ENCODE peak calls at places on chromosome 4, in four cellular contexts. K is hepatocyte, S is OCI-LY7, H is cardiac muscle cell. F is an unnamed sample.

GRCh38 chr4:123352240-123352945 is 44.2 kb upstream of the SPRY1 start:
- DNase-seq in H (peak), S (peak), K (no peak), F (no peak)

GRCh38 chr4:1205641-1206298 is 33.4 kb upstream of the SPON2 start:
- DNase-seq in S (no peak), H (no peak), K (no peak), F (no peak)

GRCh38 chr4:54971474-54971950 is 153.9 kb downstream of the KDR start:
- DNase-seq in S (peak), H (peak), K (peak), F (peak)

GRCh38 chr4:7721984-7722551 is 217.6 kb downstream of the AFAP1 start:
- DNase-seq in S (no peak), H (peak), K (no peak), F (no peak)

GRCh38 chr4:77443941-77444340 is 161.7 kb upstream of the CXCL13 start:
- DNase-seq in K (no peak), H (peak), S (no peak), F (no peak)

GRCh38 chr4:106255195-106255594 is 60.8 kb downstream of the TBCK start:
- DNase-seq in K (no peak), S (no peak), H (no peak), F (no peak)

GRCh38 chr4:85783483-85783882 is 308.5 kb downstream of the ARHGAP24 start:
- DNase-seq in S (peak), K (no peak), H (peak), F (no peak)

GRCh38 chr4:24394041-24394440 is 190.3 kb downstream of the DHX15 start:
- DNase-seq in H (no peak), K (no peak), S (no peak), F (no peak)

GRCh38 chr4:16264798-16265197 is 38.5 kb upstream of the TAPT1 start:
- DNase-seq in K (peak), H (peak), S (peak), F (no peak)

GRCh38 chr4:10088135-10089010 is 28.2 kb downstream of the WDR1 start:
- DNase-seq in H (no peak), K (no peak), S (no peak), F (no peak)

GRCh38 chr4:168139336-168139735 is 47.0 kb downstream of the ANXA10 start:
- DNase-seq in H (peak), S (no peak), K (no peak), F (no peak)

GRCh38 chr4:168325591-168325990 is 7.0 kb upstream of the DDX60 start:
- DNase-seq in S (no peak), H (no peak), K (no peak), F (no peak)

GRCh38 chr4:92969650-92970370 is 666.0 kb downstream of the GRID2 start:
- DNase-seq in S (no peak), H (peak), K (peak), F (no peak)

GRCh38 chr4:30714408-30715031 is 5.6 kb upstream of the PCDH7 start:
- DNase-seq in H (peak), S (peak), K (peak), F (peak)

GRCh38 chr4:37717575-37717974 is 31.4 kb upstream of the RELL1 start:
- DNase-seq in S (no peak), H (peak), K (no peak), F (no peak)

GRCh38 chr4:78056265-78057129 is 626 bp upstream of the FRAS1 start:
- DNase-seq in K (peak), H (peak), S (peak), F (peak)

GRCh38 chr4:1400861-1401408 is 5.3 kb downstream of the NKX1-1 start:
- DNase-seq in K (no peak), S (no peak), H (no peak), F (peak)

GRCh38 chr4:186067757-186068385 is 1.1 kb upstream of the TLR3 start:
- DNase-seq in K (peak), S (peak), H (peak), F (peak)

GRCh38 chr4:185232370-185232769 is 23.0 kb downstream of the SNX25 start:
- DNase-seq in K (peak), S (no peak), H (no peak), F (no peak)

GRCh38 chr4:38237139-38237538 is 276.9 kb downstream of the PTTG2 start:
- DNase-seq in S (no peak), H (peak), K (no peak), F (no peak)

GRCh38 chr4:13484749-13485345 is 707 bp upstream of the RAB28 start:
- DNase-seq in H (peak), S (peak), K (peak), F (no peak)

GRCh38 chr4:185244763-185245162 is 35.4 kb downstream of the SNX25 start:
- DNase-seq in S (no peak), H (no peak), K (no peak), F (no peak)

GRCh38 chr4:3786196-3786869 is 20.1 kb downstream of the ADRA2C start:
- DNase-seq in H (no peak), K (peak), S (no peak), F (no peak)

GRCh38 chr4:2469192-2469984 is 482 bp downstream of the RNF4 start:
- DNase-seq in S (peak), K (peak), H (peak), F (peak)

GRCh38 chr4:3666263-3666662 is 99.9 kb upstream of the ADRA2C start:
- DNase-seq in H (no peak), S (peak), K (no peak), F (no peak)

GRCh38 chr4:156889616-156890594 is 81.7 kb downstream of the PDGFC start:
- DNase-seq in S (no peak), K (no peak), H (peak), F (no peak)

GRCh38 chr4:155805016-155805415 is 46.2 kb downstream of the GUCY1B1 start:
- DNase-seq in S (no peak), K (no peak), H (peak), F (no peak)

GRCh38 chr4:10098770-10099139 is 17.8 kb downstream of the WDR1 start:
- DNase-seq in S (no peak), K (no peak), H (peak), F (no peak)

GRCh38 chr4:186104114-186104894 is at the start of gene FAM149A:
- DNase-seq in S (no peak), K (peak), H (peak), F (peak)

GRCh38 chr4:78558421-78558820 is 6.9 kb downstream of the ANXA3 start:
- DNase-seq in H (peak), K (no peak), S (no peak), F (no peak)

GRCh38 chr4:66567551-66567950 is 897.3 kb upstream of the EPHA5 start:
- DNase-seq in H (no peak), K (no peak), S (no peak), F (no peak)

GRCh38 chr4:10020871-10021676 is at the start of gene SLC2A9:
- DNase-seq in K (no peak), H (peak), S (no peak), F (no peak)

GRCh38 chr4:68152411-68152810 is 22.7 kb upstream of the TMPRSS11F start:
- DNase-seq in H (peak), S (no peak), K (peak), F (no peak)

GRCh38 chr4:27714073-27714472 is 853.4 kb downstream of the STIM2 start:
- DNase-seq in H (no peak), K (peak), S (no peak), F (no peak)

GRCh38 chr4:78601013-78601412 is 49.4 kb downstream of the ANXA3 start:
- DNase-seq in H (no peak), K (no peak), S (no peak), F (no peak)

GRCh38 chr4:8084031-8084660 is 74.5 kb downstream of the ABLIM2 start:
- DNase-seq in H (no peak), S (no peak), K (no peak), F (no peak)

DNA sequence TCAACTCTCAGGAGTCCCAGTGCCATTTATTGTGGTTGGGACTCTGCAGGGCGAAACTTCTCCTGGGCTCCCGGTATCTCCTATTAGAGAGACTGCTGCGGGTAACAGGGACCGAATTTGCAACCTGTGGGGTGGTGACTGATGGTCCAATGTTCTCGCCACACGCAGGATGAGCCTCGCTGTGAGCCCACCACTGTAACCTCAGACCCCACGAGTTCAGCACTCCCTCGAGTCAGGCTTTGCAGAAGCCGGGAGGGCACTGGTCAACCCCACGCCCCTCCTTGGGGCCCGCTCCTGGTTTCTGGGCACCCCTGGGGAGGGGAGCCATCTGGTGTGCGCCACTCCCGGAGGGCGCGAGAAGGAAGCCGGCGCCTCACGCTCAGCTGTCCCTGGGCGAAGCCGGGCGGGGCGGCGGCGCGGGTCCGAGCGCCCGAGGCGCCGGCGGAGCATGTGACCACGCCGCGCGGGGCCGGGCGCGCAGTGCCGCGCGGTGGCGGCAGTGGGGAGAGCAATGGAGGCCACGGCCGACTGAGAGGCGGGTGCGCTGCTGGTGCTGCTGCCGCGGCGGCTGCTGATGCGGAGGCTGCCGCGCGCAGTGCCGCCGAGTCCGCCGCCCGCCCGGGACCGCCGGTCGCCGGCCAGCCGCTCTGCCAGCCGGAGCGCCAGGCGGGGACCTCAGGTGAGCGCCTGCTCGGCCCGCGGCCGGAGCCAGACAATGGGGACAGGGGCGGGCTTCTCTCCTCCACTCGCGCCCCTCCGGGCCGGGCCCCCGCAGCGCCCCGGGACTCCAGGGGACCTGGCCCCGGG is 100.1 kb downstream of the CEP135 start:
- DNase-seq in S (peak), H (peak), K (peak), F (peak)
- TF ChIP-seq CTCF in S (no peak), H (peak), K (peak), F (no peak)

DNA sequence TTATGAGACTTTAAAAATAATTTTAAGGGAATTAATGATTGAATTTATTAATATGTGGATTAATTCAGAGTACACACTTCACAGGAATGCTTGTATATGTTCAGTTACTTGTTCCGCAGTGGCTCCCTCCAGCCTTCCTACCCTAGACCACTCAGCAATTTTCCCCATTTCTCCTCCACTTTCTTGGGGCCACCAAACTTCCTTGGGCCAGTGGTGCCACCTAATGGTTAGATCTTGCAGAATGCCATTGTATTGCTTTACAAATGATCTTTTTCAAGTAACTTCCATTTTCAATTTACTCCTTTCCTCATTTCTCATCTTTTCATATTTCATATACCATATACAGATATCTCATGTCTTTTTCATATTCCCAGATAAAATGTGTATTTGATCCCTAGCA is 3.6 kb upstream of the RNF175 start:
- DNase-seq in K (no peak), H (no peak), S (peak), F (no peak)
- TF ChIP-seq CTCF in K (peak), H (peak), S (peak), F (no peak)

GRCh38 chr4:26584725-26585124 is 841 bp downstream of the TBC1D19 start:
- DNase-seq in S (no peak), H (no peak), K (no peak), F (no peak)
- TF ChIP-seq CTCF in S (no peak), H (no peak), K (no peak), F (no peak)

GRCh38 chr4:164383187-164384181 is 370.4 kb upstream of the SMIM31 start:
- DNase-seq in K (peak), S (no peak), H (no peak), F (peak)
- TF ChIP-seq CTCF in K (peak), S (no peak), H (no peak), F (no peak)

DNA sequence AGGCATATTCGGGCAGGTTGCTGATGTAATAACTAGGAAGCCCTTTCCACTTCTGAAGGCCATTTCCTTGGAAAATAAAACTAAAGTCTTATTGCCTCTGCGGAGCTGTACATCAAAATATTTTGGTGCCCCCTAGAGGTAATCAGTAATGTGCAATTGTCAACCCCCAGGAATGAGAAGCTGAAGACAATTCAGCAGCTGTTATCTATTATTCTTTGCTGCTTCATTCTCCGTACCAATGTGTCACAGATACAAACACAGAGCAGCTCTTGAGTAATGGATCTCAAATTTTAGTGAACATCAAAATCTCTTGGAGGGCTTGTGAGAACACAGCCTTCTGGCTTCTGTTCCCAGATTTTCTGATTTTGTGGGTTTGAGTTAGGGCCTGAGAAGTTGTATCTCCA is 3.5 kb upstream of the SLIT2 start:
- DNase-seq in K (peak), S (peak), H (peak), F (peak)
- TF ChIP-seq CTCF in K (peak), S (peak), H (peak), F (peak)

GRCh38 chr4:158710814-158711213 is 12.4 kb downstream of the PPID start:
- DNase-seq in K (no peak), H (peak), S (no peak), F (no peak)
- TF ChIP-seq CTCF in K (no peak), H (peak), S (no peak), F (no peak)

GRCh38 chr4:40629401-40630334 is at the start of gene RBM47:
- DNase-seq in S (peak), H (peak), K (peak), F (peak)
- TF ChIP-seq CTCF in S (peak), H (peak), K (peak), F (no peak)

GRCh38 chr4:139797287-139797686 is 131.7 kb downstream of the MGST2 start:
- DNase-seq in K (no peak), H (no peak), S (no peak), F (no peak)
- TF ChIP-seq CTCF in K (no peak), H (no peak), S (no peak), F (no peak)